ENCODE peak calls at places on chromosomes 12 and 14, in seven cellular contexts. S, K, T, A, P, D and M are unnamed samples.

GRCh38 chr12:95802482-95803264 is 12.1 kb upstream of the NTN4 start:
- DNase-seq in T (no peak), A (no peak), D (peak; percentile 74), S (no peak), P (no peak), K (peak; percentile 86), M (no peak)

GRCh38 chr14:85471744-85472143 is 58.2 kb upstream of the FLRT2 start:
- DNase-seq in P (no peak), D (peak; percentile 74), S (no peak), T (no peak), A (no peak), K (peak; percentile 98), M (no peak)

GRCh38 chr12:78120866-78121590 is 290.3 kb downstream of the NAV3 start:
- DNase-seq in D (peak; percentile 54), P (no peak), T (no peak), S (no peak), A (peak; percentile 5), K (no peak), M (no peak)

GRCh38 chr14:75343914-75344313 is 65.3 kb downstream of the FOS start:
- DNase-seq in S (no peak), T (no peak), D (peak; percentile 81), P (no peak), A (no peak), K (peak; percentile 16), M (no peak)

GRCh38 chr12:29796823-29797263 is 13.1 kb upstream of the TMTC1 start:
- DNase-seq in K (peak; percentile 91), A (no peak), S (no peak), T (no peak), P (no peak), D (peak; percentile 89), M (no peak)

GRCh38 chr12:124550123-124551089 is 17.0 kb downstream of the NCOR2 start:
- DNase-seq in A (no peak), S (no peak), D (peak; percentile 42), K (no peak), T (no peak), P (no peak), M (no peak)

GRCh38 chr12:129613311-129613710 is 290.5 kb downstream of the TMEM132D start:
- DNase-seq in P (no peak), K (no peak), T (no peak), S (no peak), A (no peak), D (no peak), M (no peak)

GRCh38 chr12:124024263-124024678 is 51.3 kb downstream of the ZNF664 start:
- DNase-seq in D (peak; percentile 57), P (peak; percentile 15), A (no peak), K (no peak), T (no peak), S (no peak), M (no peak)

GRCh38 chr12:127773520-127773919 is 493.4 kb upstream of the TMEM132C start:
- DNase-seq in A (no peak), T (no peak), S (no peak), K (no peak), D (no peak), P (peak; percentile 74), M (no peak)

GRCh38 chr14:102584871-102585869 is 7.3 kb upstream of the RCOR1 start:
- DNase-seq in K (no peak), T (peak; percentile 21), D (no peak), A (no peak), S (no peak), P (peak; percentile 89), M (no peak)

GRCh38 chr14:75053396-75054289 is 2.4 kb upstream of the MLH3 start:
- DNase-seq in K (no peak), A (no peak), D (peak; percentile 90), S (no peak), T (no peak), P (no peak), M (no peak)

GRCh38 chr12:41013921-41014642 is 174.0 kb upstream of the PDZRN4 start:
- DNase-seq in K (peak; percentile 63), T (no peak), D (peak; percentile 11), A (no peak), S (no peak), P (no peak), M (no peak)

GRCh38 chr12:56688846-56689113 is 696 bp upstream of the PTGES3 start:
- DNase-seq in D (no peak), K (no peak), S (no peak), T (no peak), A (no peak), P (no peak), M (no peak)

GRCh38 chr14:104881369-104881979 is 16.4 kb downstream of the CEP170B start:
- DNase-seq in A (no peak), S (no peak), P (no peak), T (no peak), K (no peak), D (no peak), M (no peak)

GRCh38 chr12:47394070-47394469 is 311.8 kb downstream of the RPAP3 start:
- DNase-seq in D (no peak), K (peak; percentile 36), A (no peak), P (no peak), T (no peak), S (no peak), M (no peak)

GRCh38 chr12:72828662-72829324 is 556.6 kb downstream of the TRHDE start:
- DNase-seq in T (no peak), S (no peak), K (no peak), P (no peak), A (no peak), D (no peak), M (no peak)

GRCh38 chr12:51947597-51947996 is 3.9 kb upstream of the ACVR1B start:
- DNase-seq in T (no peak), P (no peak), S (no peak), A (no peak), K (no peak), D (no peak), M (no peak)